ENCODE peak calls at places on chromosomes 16 and 17, in ten cellular contexts. G is CD8-positive, alpha-beta T cell; K is HFFc6; W is IMR-90; E is B cell; T is choroid plexus epithelial cell; Q is fibroblast of villous mesenchyme; D is AG09309; M is activated CD8-positive, alpha-beta T cell treated with anti-CD3 and anti-CD28 coated beads for 36 hours; I is breast epithelium. C is an unnamed sample.

GRCh38 chr17:2009737-2010136 is 15.4 kb downstream of the RTN4RL1 start:
- DNase-seq in Q (no peak), I (no peak), W (no peak), T (no peak), K (no peak), D (no peak), E (no peak), G (no peak), M (no peak), C (no peak)

GRCh38 chr17:77601054-77601979 is 357.2 kb upstream of the TNRC6C start:
- DNase-seq in M (no peak), I (no peak), E (no peak), G (no peak), K (no peak), D (no peak), Q (no peak), W (no peak), T (no peak), C (peak)

GRCh38 chr17:63984206-63984605 is 11.5 kb upstream of the SCN4A start:
- DNase-seq in W (peak), Q (peak), M (no peak), G (no peak), T (peak), E (no peak), D (peak), K (no peak), I (no peak), C (no peak)

GRCh38 chr16:68575082-68575481 is 36.0 kb downstream of the ZFP90 start:
- DNase-seq in K (no peak), E (no peak), M (no peak), Q (no peak), T (no peak), G (no peak), D (no peak), W (no peak), I (no peak), C (no peak)

GRCh38 chr16:12674096-12674495 is 129.6 kb downstream of the CPPED1 start:
- DNase-seq in I (no peak), M (no peak), D (no peak), T (peak), K (peak), Q (no peak), W (peak), E (no peak), G (no peak), C (no peak)

GRCh38 chr16:85512716-85513115 is 100.4 kb upstream of the GSE1 start:
- DNase-seq in Q (no peak), G (no peak), T (no peak), E (no peak), I (no peak), K (no peak), M (no peak), D (no peak), W (peak), C (no peak)

GRCh38 chr16:75053791-75054555 is 55.1 kb downstream of the ZNRF1 start:
- DNase-seq in W (no peak), D (no peak), T (no peak), I (peak), Q (no peak), K (no peak), G (no peak), M (no peak), E (no peak), C (no peak)

GRCh38 chr16:26649646-26650045 is 417.1 kb upstream of the C16orf82 start:
- DNase-seq in Q (no peak), G (no peak), E (no peak), T (no peak), D (no peak), M (no peak), K (no peak), W (no peak), I (no peak), C (no peak)

GRCh38 chr17:82927311-82927660 is 87.5 kb upstream of the ZNF750 start:
- DNase-seq in T (no peak), D (no peak), K (no peak), M (no peak), I (no peak), G (no peak), E (no peak), Q (no peak), W (no peak), C (no peak)

GRCh38 chr17:50396261-50397110 is 837 bp downstream of the LRRC59 start:
- DNase-seq in G (no peak), W (peak), I (peak), K (peak), D (peak), E (no peak), T (peak), Q (peak), M (peak), C (peak)

GRCh38 chr16:27993587-27993986 is 69.9 kb downstream of the GSG1L start:
- DNase-seq in Q (no peak), T (no peak), E (no peak), D (no peak), M (no peak), G (no peak), I (no peak), K (no peak), W (no peak), C (no peak)

GRCh38 chr17:55450232-55450631 is 28.6 kb upstream of the MMD start:
- DNase-seq in G (no peak), D (no peak), T (no peak), M (no peak), E (no peak), K (no peak), Q (no peak), I (no peak), W (no peak), C (no peak)

GRCh38 chr16:15980329-15980728 is 30.9 kb downstream of the ABCC1 start:
- DNase-seq in K (no peak), G (no peak), Q (no peak), E (no peak), D (no peak), T (no peak), M (no peak), I (no peak), W (no peak), C (no peak)

GRCh38 chr16:30185141-30185682 is 1.8 kb downstream of the CORO1A start:
- DNase-seq in Q (no peak), M (peak), G (peak), W (no peak), T (no peak), K (no peak), I (no peak), E (no peak), D (no peak), C (peak)

GRCh38 chr17:37219876-37220608 is 155.7 kb upstream of the C17orf78 start:
- DNase-seq in M (no peak), Q (peak), T (peak), E (no peak), I (no peak), D (no peak), K (no peak), G (no peak), W (no peak), C (no peak)

GRCh38 chr16:23324727-23325126 is 22.6 kb downstream of the SCNN1B start:
- DNase-seq in T (no peak), D (no peak), W (no peak), Q (no peak), K (no peak), G (no peak), M (no peak), I (peak), E (no peak), C (no peak)

GRCh38 chr17:292016-292415 is 60.6 kb downstream of the RPH3AL start:
- DNase-seq in K (no peak), W (no peak), M (no peak), T (no peak), G (no peak), I (no peak), E (no peak), Q (no peak), D (no peak), C (no peak)

GRCh38 chr17:41959336-41960095 is 7.1 kb upstream of the CNP start:
- DNase-seq in I (no peak), M (peak), D (no peak), Q (peak), W (peak), K (peak), T (peak), E (no peak), G (no peak), C (no peak)

GRCh38 chr17:3535253-3535995 is 22.2 kb downstream of the TRPV3 start:
- DNase-seq in E (peak), G (peak), K (no peak), Q (peak), D (no peak), W (peak), I (no peak), M (peak), T (peak), C (peak)

GRCh38 chr16:1078579-1079021 is 6.1 kb downstream of the SSTR5 start:
- DNase-seq in K (peak), M (no peak), D (no peak), I (peak), Q (peak), E (no peak), G (no peak), W (peak), T (peak), C (no peak)

GRCh38 chr17:47857551-47858410 is 6.8 kb upstream of the SP6 start:
- DNase-seq in W (no peak), I (no peak), Q (no peak), D (no peak), M (no peak), G (no peak), K (no peak), T (no peak), E (no peak), C (no peak)

GRCh38 chr17:6413073-6413472 is 21.8 kb downstream of the AIPL1 start:
- DNase-seq in W (peak), M (no peak), G (no peak), I (no peak), E (no peak), K (peak), Q (peak), D (peak), T (peak), C (no peak)

GRCh38 chr17:9370464-9370863 is 205.2 kb downstream of the STX8 start:
- DNase-seq in W (peak), Q (peak), E (no peak), D (no peak), M (no peak), G (no peak), I (no peak), T (peak), K (no peak), C (no peak)
- TF ChIP-seq CTCF in W (no peak), Q (no peak), E (no peak), D (no peak), M (no peak), G (no peak), I (no peak), T (no peak), K (no peak), C (no peak)

GRCh38 chr16:88941933-88942909 is 34.8 kb downstream of the CBFA2T3 start:
- DNase-seq in W (no peak), K (no peak), Q (no peak), E (peak), G (peak), M (peak), D (no peak), I (no peak), T (peak), C (peak)
- TF ChIP-seq CTCF in W (peak), K (peak), Q (peak), E (peak), G (peak), M (peak), D (peak), I (peak), T (peak), C (peak)

GRCh38 chr17:74113326-74113725 is 90.2 kb upstream of the RPL38 start:
- DNase-seq in K (no peak), T (no peak), W (no peak), Q (no peak), D (no peak), M (no peak), G (no peak), I (no peak), E (no peak), C (no peak)

GRCh38 chr17:74116087-74116717 is 87.3 kb upstream of the RPL38 start:
- DNase-seq in T (no peak), M (peak), Q (no peak), W (no peak), E (no peak), D (no peak), K (no peak), I (no peak), G (no peak), C (no peak)

GRCh38 chr17:74115586-74115985 is 87.9 kb upstream of the RPL38 start:
- DNase-seq in Q (no peak), W (no peak), E (no peak), T (no peak), M (no peak), I (no peak), K (no peak), G (no peak), D (no peak), C (no peak)

GRCh38 chr17:74113952-74114351 is 89.5 kb upstream of the RPL38 start:
- DNase-seq in K (no peak), M (no peak), D (no peak), I (no peak), W (no peak), Q (no peak), T (no peak), E (no peak), G (no peak), C (no peak)

GRCh38 chr17:74114881-74115470 is 88.5 kb upstream of the RPL38 start:
- DNase-seq in E (no peak), D (no peak), W (no peak), G (no peak), M (no peak), I (no peak), K (no peak), Q (no peak), T (no peak), C (no peak)
- TF ChIP-seq CTCF in E (no peak), D (no peak), W (no peak), G (no peak), M (no peak), I (no peak), K (no peak), Q (no peak), T (no peak), C (no peak)

DNA sequence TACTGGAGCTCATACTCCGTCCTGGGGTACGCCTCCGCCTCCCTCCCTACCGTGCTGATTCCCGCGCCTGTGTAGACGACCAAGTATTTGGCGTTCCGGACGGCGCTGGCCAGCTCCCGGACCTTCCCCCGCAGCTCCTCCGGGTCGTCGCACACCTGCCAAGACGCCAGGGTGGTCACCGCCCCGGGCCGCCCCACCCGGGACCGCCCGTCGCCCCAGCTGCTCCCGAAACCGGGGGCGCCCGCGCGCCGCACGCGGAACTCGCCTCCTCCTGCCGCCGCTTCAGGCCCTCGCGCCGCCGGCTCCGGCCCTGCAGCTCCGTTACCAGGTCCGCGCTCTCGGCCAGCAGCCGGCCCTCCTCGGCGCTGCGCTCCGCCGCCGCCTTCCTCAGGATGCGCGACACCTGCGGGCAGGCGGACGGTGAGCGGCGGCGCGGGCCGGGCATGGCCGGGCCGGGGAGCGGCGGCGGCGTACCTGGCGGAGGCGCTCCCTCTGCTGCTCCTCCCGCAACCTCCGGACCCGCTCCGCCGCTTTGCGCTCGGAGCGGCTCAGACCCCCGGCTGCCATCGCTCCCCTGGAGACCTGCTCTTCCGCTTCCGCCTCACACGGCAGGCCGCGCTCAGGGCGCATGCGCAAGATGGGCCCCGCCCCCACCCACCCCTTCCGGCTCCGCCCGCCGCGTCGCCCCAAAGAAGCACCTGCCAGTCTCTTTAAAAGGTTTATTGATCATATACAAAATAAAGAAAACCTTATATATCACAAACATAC is at the start of gene SIRT7:
- DNase-seq in M (peak), W (peak), Q (peak), T (peak), E (peak), D (no peak), K (peak), I (peak), G (peak), C (peak)
- TF ChIP-seq CTCF in M (no peak), W (no peak), Q (no peak), T (no peak), E (no peak), D (no peak), K (no peak), I (no peak), G (no peak), C (no peak)

C was measured in natural killer cell.